ENCODE peak calls at places on chromosomes 4 and X, in six cellular contexts. Q, A, J, F, K and T are unnamed samples.

GRCh38 chr4:80803337-80803736 is 227.2 kb upstream of the BMP3 start:
- DNase-seq in Q (no peak), A (no peak), J (no peak), F (no peak), K (no peak), T (no peak)

GRCh38 chrX:9285342-9285771 is 179.5 kb upstream of the TBL1X start:
- DNase-seq in Q (peak), A (no peak), J (no peak), F (no peak), K (no peak), T (no peak)

GRCh38 chr4:138915725-138916124 is 99.9 kb upstream of the NOCT start:
- DNase-seq in Q (no peak), A (no peak), J (no peak), F (no peak), K (no peak), T (no peak)

GRCh38 chrX:13432376-13432775 is 112.5 kb upstream of the ATXN3L start:
- DNase-seq in Q (no peak), A (peak), J (peak), F (no peak), K (no peak), T (peak)

GRCh38 chr4:42554072-42554471 is 102.8 kb downstream of the ATP8A1 start:
- DNase-seq in Q (no peak), A (no peak), J (no peak), F (no peak), K (no peak), T (no peak)

GRCh38 chr4:168264903-168265302 is 53.6 kb downstream of the DDX60 start:
- DNase-seq in Q (no peak), A (no peak), J (no peak), F (no peak), K (no peak), T (no peak)

GRCh38 chrX:28178206-28178605 is 197.0 kb upstream of the DCAF8L1 start:
- DNase-seq in Q (no peak), A (no peak), J (no peak), F (no peak), K (no peak), T (no peak)

GRCh38 chr4:168917150-168917779 is 92.8 kb downstream of the CBR4 start:
- DNase-seq in Q (no peak), A (peak), J (no peak), F (no peak), K (no peak), T (no peak)

GRCh38 chr4:174669278-174669677 is 147.0 kb upstream of the HPGD start:
- DNase-seq in Q (no peak), A (peak), J (no peak), F (no peak), K (no peak), T (peak)

GRCh38 chr4:8777320-8778196 is 94.1 kb downstream of the HMX1 start:
- DNase-seq in Q (no peak), A (peak), J (no peak), F (no peak), K (no peak), T (no peak)

GRCh38 chrX:68934922-68935321 is 106.1 kb downstream of the EFNB1 start:
- DNase-seq in Q (no peak), A (no peak), J (no peak), F (no peak), K (peak), T (no peak)

GRCh38 chr4:75144475-75144874 is 211.6 kb downstream of the PARM1 start:
- DNase-seq in Q (no peak), A (no peak), J (no peak), F (no peak), K (no peak), T (no peak)

GRCh38 chrX:153882086-153882498 is 3.9 kb downstream of the L1CAM start:
- DNase-seq in Q (no peak), A (peak), J (no peak), F (no peak), K (no peak), T (no peak)

GRCh38 chrX:136453771-136454170 is 34.0 kb upstream of the BRS3 start:
- DNase-seq in Q (no peak), A (no peak), J (no peak), F (no peak), K (no peak), T (no peak)

GRCh38 chrX:18146954-18147353 is 73.7 kb downstream of the BEND2 start:
- DNase-seq in Q (no peak), A (peak), J (no peak), F (peak), K (no peak), T (no peak)

GRCh38 chr4:185752881-185753280 is 59.1 kb downstream of the SORBS2 start:
- DNase-seq in Q (no peak), A (no peak), J (no peak), F (no peak), K (no peak), T (no peak)

GRCh38 chrX:39445336-39445735 is 644.1 kb downstream of the MID1IP1 start:
- DNase-seq in Q (peak), A (no peak), J (no peak), F (peak), K (no peak), T (no peak)

GRCh38 chr4:1192091-1192492 is 19.7 kb upstream of the SPON2 start:
- DNase-seq in Q (no peak), A (peak), J (peak), F (no peak), K (peak), T (peak)

GRCh38 chr4:102429553-102429952 is 71.6 kb upstream of the NFKB1 start:
- DNase-seq in Q (no peak), A (peak), J (no peak), F (no peak), K (no peak), T (no peak)

GRCh38 chr4:137960371-137961050 is 281.6 kb downstream of the SLC7A11 start:
- DNase-seq in Q (no peak), A (peak), J (no peak), F (no peak), K (no peak), T (peak)

GRCh38 chrX:46687619-46688018 is 71.3 kb downstream of the SLC9A7 start:
- DNase-seq in Q (no peak), A (no peak), J (no peak), F (no peak), K (no peak), T (no peak)

GRCh38 chr4:155667538-155668511 is 1.2 kb downstream of the GUCY1A1 start:
- DNase-seq in Q (no peak), A (no peak), J (peak), F (no peak), K (peak), T (no peak)

GRCh38 chrX:145552643-145553042 is 265.0 kb upstream of the SLITRK2 start:
- DNase-seq in Q (no peak), A (no peak), J (no peak), F (no peak), K (no peak), T (no peak)

GRCh38 chr4:179278647-179279046 is 1836.4 kb upstream of the AGA start:
- DNase-seq in Q (no peak), A (no peak), J (no peak), F (no peak), K (no peak), T (no peak)

GRCh38 chr4:173289351-173289725 is 44.8 kb downstream of the HMGB2 start:
- DNase-seq in Q (no peak), A (no peak), J (no peak), F (no peak), K (no peak), T (no peak)

GRCh38 chr4:155785828-155786227 is 27.0 kb downstream of the GUCY1B1 start:
- DNase-seq in Q (no peak), A (no peak), J (no peak), F (no peak), K (no peak), T (no peak)

GRCh38 chr4:158781963-158782362 is 13.1 kb downstream of the FNIP2 start:
- DNase-seq in Q (no peak), A (no peak), J (no peak), F (no peak), K (no peak), T (no peak)

GRCh38 chr4:7960790-7961655 is 21.4 kb upstream of the AFAP1 start:
- DNase-seq in Q (peak), A (peak), J (peak), F (peak), K (no peak), T (peak)

GRCh38 chrX:45714864-45715263 is 514.2 kb upstream of the DIPK2B start:
- DNase-seq in Q (no peak), A (peak), J (no peak), F (no peak), K (no peak), T (peak)

GRCh38 chr4:137663376-137664054 is 131.2 kb upstream of the PCDH18 start:
- DNase-seq in Q (no peak), A (no peak), J (peak), F (no peak), K (no peak), T (no peak)

GRCh38 chrX:36199926-36200325 is 280.4 kb downstream of the CFAP47 start:
- DNase-seq in Q (no peak), A (no peak), J (no peak), F (no peak), K (no peak), T (no peak)

GRCh38 chr4:88937081-88937480 is 119.9 kb downstream of the FAM13A start:
- DNase-seq in Q (no peak), A (no peak), J (no peak), F (no peak), K (no peak), T (no peak)